ENCODE peak calls at places on chromosomes 5 and 9, in eight cellular contexts. P is NCI-H1417; L is AG09319; Y is stimulated activated CD8-positive, alpha-beta memory T cell treated with anti-CD3 and anti-CD28 coated beads, Interleukin-4, amount 100 ng/mL, for 4 hours; X is fibroblast of pulmonary artery; C is right lobe of liver; D is T-cell; S is brain pericyte. K is an unnamed sample.

GRCh38 chr5:54062958-54063357 is 247.4 kb downstream of the ARL15 start:
- DNase-seq in P (no peak), L (no peak), Y (no peak), X (peak), C (no peak), D (no peak), S (no peak), K (no peak)

GRCh38 chr9:136587145-136587943 is 41.5 kb upstream of the NOTCH1 start:
- DNase-seq in P (no peak), L (peak), Y (no peak), X (peak), C (no peak), D (no peak), S (peak), K (no peak)

GRCh38 chr5:172107606-172108005 is 80.4 kb downstream of the STK10 start:
- DNase-seq in P (no peak), L (peak), Y (no peak), X (peak), C (no peak), D (no peak), S (no peak), K (no peak)

GRCh38 chr9:34899535-34900158 is 58.4 kb upstream of the PHF24 start:
- DNase-seq in P (peak), L (peak), Y (peak), X (peak), C (peak), D (peak), S (peak), K (peak)

GRCh38 chr5:80189201-80189600 is 66.6 kb downstream of the SERINC5 start:
- DNase-seq in P (no peak), L (no peak), Y (no peak), X (no peak), C (no peak), D (no peak), S (no peak), K (no peak)

GRCh38 chr5:142466195-142466951 is 141.6 kb upstream of the SPRY4 start:
- DNase-seq in P (no peak), L (no peak), Y (no peak), X (peak), C (peak), D (no peak), S (no peak), K (no peak)

GRCh38 chr5:165014439-165014838 is 1509.0 kb downstream of the MAT2B start:
- DNase-seq in P (no peak), L (no peak), Y (no peak), X (no peak), C (no peak), D (no peak), S (no peak), K (no peak)

GRCh38 chr5:100311811-100312210 is 223.4 kb upstream of the FAM174A start:
- DNase-seq in P (peak), L (no peak), Y (no peak), X (no peak), C (no peak), D (no peak), S (no peak), K (no peak)

GRCh38 chr5:149471406-149472183 is 79.6 kb downstream of the CSNK1A1 start:
- DNase-seq in P (no peak), L (no peak), Y (no peak), X (peak), C (no peak), D (no peak), S (no peak), K (no peak)

GRCh38 chr5:74639538-74640449 is 734 bp downstream of the ENC1 start:
- DNase-seq in P (peak), L (no peak), Y (no peak), X (peak), C (no peak), D (peak), S (no peak), K (peak)

GRCh38 chr5:96896806-96897205 is 20.5 kb downstream of the ERAP2 start:
- DNase-seq in P (no peak), L (no peak), Y (no peak), X (no peak), C (no peak), D (no peak), S (no peak), K (no peak)

GRCh38 chr5:99543841-99544240 is 615.0 kb upstream of the CHD1 start:
- DNase-seq in P (no peak), L (no peak), Y (no peak), X (peak), C (no peak), D (no peak), S (no peak), K (no peak)

GRCh38 chr9:125260564-125260963 is 1.1 kb upstream of the GAPVD1 start:
- DNase-seq in P (no peak), L (no peak), Y (no peak), X (no peak), C (no peak), D (no peak), S (peak), K (no peak)

GRCh38 chr5:169970911-169971436 is 9.3 kb downstream of the INSYN2B start:
- DNase-seq in P (no peak), L (peak), Y (no peak), X (peak), C (peak), D (no peak), S (no peak), K (no peak)

GRCh38 chr5:176535655-176536131 is 1.5 kb downstream of the RNF44 start:
- DNase-seq in P (peak), L (no peak), Y (no peak), X (no peak), C (no peak), D (no peak), S (no peak), K (no peak)

GRCh38 chr5:149938272-149938671 is 6.3 kb downstream of the PDE6A start:
- DNase-seq in P (no peak), L (no peak), Y (no peak), X (peak), C (peak), D (no peak), S (no peak), K (no peak)

GRCh38 chr5:39194466-39195136 is 24.8 kb downstream of the FYB1 start:
- DNase-seq in P (no peak), L (peak), Y (no peak), X (peak), C (no peak), D (no peak), S (no peak), K (no peak)

GRCh38 chr5:5523066-5523505 is 100.6 kb downstream of the ICE1 start:
- DNase-seq in P (peak), L (no peak), Y (no peak), X (peak), C (no peak), D (no peak), S (no peak), K (no peak)

GRCh38 chr9:132077881-132078280 is 1.8 kb downstream of the MED27 start:
- DNase-seq in P (no peak), L (no peak), Y (no peak), X (peak), C (no peak), D (no peak), S (no peak), K (no peak)

GRCh38 chr9:78893758-78894157 is 596.8 kb downstream of the PSAT1 start:
- DNase-seq in P (no peak), L (no peak), Y (no peak), X (no peak), C (no peak), D (no peak), S (no peak), K (no peak)

GRCh38 chr5:140043508-140043872 is 391 bp upstream of the NRG2 start:
- DNase-seq in P (peak), L (no peak), Y (no peak), X (no peak), C (no peak), D (no peak), S (no peak), K (no peak)

GRCh38 chr9:85599540-85600140 is 142.1 kb downstream of the AGTPBP1 start:
- DNase-seq in P (no peak), L (no peak), Y (no peak), X (peak), C (no peak), D (no peak), S (no peak), K (no peak)

GRCh38 chr9:136045595-136046554 is 49.2 kb downstream of the NACC2 start:
- DNase-seq in P (no peak), L (no peak), Y (no peak), X (peak), C (no peak), D (no peak), S (no peak), K (no peak)

GRCh38 chr5:10355071-10355889 is 1.8 kb downstream of the MARCHF6 start:
- DNase-seq in P (peak), L (no peak), Y (no peak), X (peak), C (no peak), D (no peak), S (no peak), K (no peak)

GRCh38 chr9:36991516-36992134 is 42.4 kb downstream of the PAX5 start:
- DNase-seq in P (peak), L (no peak), Y (no peak), X (peak), C (no peak), D (no peak), S (no peak), K (peak)

GRCh38 chr5:90473321-90474234 is 993 bp downstream of the MBLAC2 start:
- DNase-seq in P (peak), L (peak), Y (no peak), X (peak), C (no peak), D (peak), S (no peak), K (no peak)

GRCh38 chr5:168135897-168136296 is 155.5 kb upstream of the WWC1 start:
- DNase-seq in P (no peak), L (no peak), Y (no peak), X (no peak), C (no peak), D (no peak), S (no peak), K (no peak)

GRCh38 chr5:44714871-44715580 is 93.7 kb upstream of the MRPS30 start:
- DNase-seq in P (no peak), L (no peak), Y (no peak), X (no peak), C (no peak), D (no peak), S (no peak), K (no peak)

GRCh38 chr9:110919609-110920008 is 118.7 kb downstream of the LPAR1 start:
- DNase-seq in P (no peak), L (peak), Y (no peak), X (peak), C (no peak), D (no peak), S (no peak), K (peak)

K was measured in GDM1.